ENCODE peak calls at places on chromosomes 16 and 17, in nine cellular contexts. R is DMS53; K is CD8-positive, alpha-beta T cell; A is ACHN; X is activated CD8-positive, alpha-beta memory T cell treated with anti-CD3 and anti-CD28 coated beads, Interleukin-2, amount 50 U/mL, for 48 hours; Q is progenitor cell of endocrine pancreas; G is activated T-cell treated with anti-CD3 and anti-CD28 coated beads for 1 hour; H is activated CD4-positive, alpha-beta T cell treated with anti-CD3 and anti-CD28 coated beads for 48 hours; I is psoas muscle. M is an unnamed sample.

GRCh38 chr16:65318138-65318537 is 196.3 kb upstream of the CDH11 start:
- DNase-seq in G (no peak), K (no peak), R (no peak), H (no peak), A (no peak), Q (no peak), I (no peak), X (no peak), M (no peak)

GRCh38 chr17:39672522-39673334 is 4.5 kb downstream of the PNMT start:
- DNase-seq in G (no peak), H (no peak), A (no peak), Q (no peak), X (no peak), R (no peak), I (no peak), K (no peak), M (no peak)

GRCh38 chr16:847151-847550 is 46.6 kb upstream of the GNG13 start:
- DNase-seq in X (no peak), H (no peak), G (no peak), R (no peak), Q (no peak), K (no peak), A (no peak), I (no peak), M (no peak)

GRCh38 chr17:66357037-66357436 is 54.6 kb downstream of the PRKCA start:
- DNase-seq in Q (no peak), R (no peak), X (no peak), G (no peak), A (peak), H (peak), I (no peak), K (no peak), M (no peak)

GRCh38 chr17:65185686-65186382 is 48.7 kb downstream of the RGS9 start:
- DNase-seq in Q (no peak), X (no peak), R (no peak), A (no peak), H (no peak), G (no peak), I (no peak), K (no peak), M (no peak)

GRCh38 chr17:10447035-10447931 is 22.1 kb downstream of the MYH4 start:
- DNase-seq in G (no peak), R (no peak), X (no peak), I (no peak), A (no peak), Q (no peak), H (no peak), K (no peak), M (no peak)

GRCh38 chr16:87367556-87367955 is 16.0 kb downstream of the FBXO31 start:
- DNase-seq in G (no peak), A (no peak), H (no peak), R (no peak), X (no peak), K (no peak), I (no peak), Q (no peak), M (no peak)

GRCh38 chr16:1100084-1100800 is 4.2 kb upstream of the C1QTNF8 start:
- DNase-seq in K (no peak), Q (no peak), H (no peak), R (no peak), I (no peak), X (no peak), A (no peak), G (no peak), M (no peak)

GRCh38 chr16:74450236-74450635 is 29.0 kb upstream of the CLEC18B start:
- DNase-seq in G (no peak), Q (no peak), I (no peak), A (no peak), R (no peak), H (no peak), X (no peak), K (no peak), M (no peak)

GRCh38 chr16:2777231-2777902 is at the start of gene ELOB:
- DNase-seq in K (peak), H (peak), Q (peak), G (peak), R (peak), X (peak), I (peak), A (peak), M (peak)

GRCh38 chr16:8236816-8237215 is 353.5 kb downstream of the TMEM114 start:
- DNase-seq in Q (no peak), I (no peak), K (no peak), H (no peak), X (no peak), G (no peak), A (no peak), R (no peak), M (no peak)

GRCh38 chr16:49632111-49632797 is 223.7 kb downstream of the ZNF423 start:
- DNase-seq in A (no peak), I (no peak), K (no peak), Q (no peak), G (no peak), X (no peak), R (no peak), H (no peak), M (no peak)

GRCh38 chr17:71921726-71922320 is 199.0 kb upstream of the SOX9 start:
- DNase-seq in H (no peak), Q (no peak), I (no peak), R (peak), A (no peak), G (no peak), X (no peak), K (no peak), M (no peak)

GRCh38 chr16:47424846-47425245 is 36.0 kb downstream of the ITFG1 start:
- DNase-seq in H (no peak), I (no peak), X (no peak), A (no peak), Q (no peak), K (no peak), R (peak), G (no peak), M (no peak)

GRCh38 chr16:78689536-78689935 is 590.1 kb downstream of the WWOX start:
- DNase-seq in I (no peak), A (no peak), G (no peak), K (no peak), X (no peak), Q (no peak), R (no peak), H (no peak), M (no peak)

M was measured in cardiac muscle cell.